ENCODE peak calls at places on chromosomes 5 and 9, in six cellular contexts. J is A549, E is hepatocyte, C is suprapubic skin, L is osteoblast, K is fibroblast of lung. G is an unnamed sample.

GRCh38 chr9:135907006-135907434 is 326 bp downstream of the CAMSAP1 start:
- DNase-seq in C (no peak), E (no peak), L (peak), J (no peak), K (no peak), G (no peak)

GRCh38 chr9:128702949-128703615 is 779 bp downstream of the PKN3 start:
- DNase-seq in L (peak), J (peak), E (no peak), C (no peak), K (no peak), G (no peak)

GRCh38 chr5:67887648-67888047 is 327.9 kb upstream of the PIK3R1 start:
- DNase-seq in C (no peak), E (no peak), J (no peak), L (no peak), K (no peak), G (no peak)

GRCh38 chr5:102451082-102451481 is 47.7 kb downstream of the SLCO6A1 start:
- DNase-seq in C (no peak), E (no peak), L (no peak), J (no peak), K (no peak), G (no peak)

GRCh38 chr5:111099058-111099778 is 7.1 kb downstream of the WDR36 start:
- DNase-seq in C (no peak), K (peak), J (no peak), L (no peak), E (no peak), G (no peak)

GRCh38 chr5:52915176-52915875 is 73.8 kb upstream of the ITGA2 start:
- DNase-seq in J (peak), E (peak), K (peak), L (peak), C (no peak), G (peak)

GRCh38 chr9:132769895-132770774 is 99.9 kb downstream of the GTF3C4 start:
- DNase-seq in E (peak), C (peak), J (peak), K (peak), L (peak), G (peak)

GRCh38 chr9:70258692-70259511 is at the start of gene SMC5:
- DNase-seq in C (peak), K (peak), E (peak), J (peak), L (peak), G (peak)

GRCh38 chr9:72322259-72322658 is 42.7 kb downstream of the ZFAND5 start:
- DNase-seq in K (no peak), J (no peak), L (no peak), E (no peak), C (no peak), G (no peak)

GRCh38 chr5:75610201-75610600 is 1.1 kb upstream of the ANKDD1B start:
- DNase-seq in J (no peak), L (no peak), E (no peak), K (no peak), C (no peak), G (no peak)

GRCh38 chr5:75734913-75735789 is 17.9 kb upstream of the POC5 start:
- DNase-seq in J (peak), K (no peak), C (no peak), E (peak), L (peak), G (peak)

GRCh38 chr9:89817186-89817960 is 212.6 kb downstream of the GADD45G start:
- DNase-seq in E (peak), L (peak), C (no peak), K (no peak), J (no peak), G (no peak)

GRCh38 chr5:80837679-80838078 is 122.5 kb upstream of the RASGRF2 start:
- DNase-seq in K (no peak), L (no peak), J (no peak), E (no peak), C (no peak), G (no peak)

GRCh38 chr5:64594601-64595518 is 89.0 kb downstream of the RGS7BP start:
- DNase-seq in L (no peak), C (no peak), K (peak), E (peak), J (peak), G (no peak)

GRCh38 chr5:141234109-141234508 is 11.0 kb downstream of the PCDHB14 start:
- DNase-seq in L (no peak), J (no peak), E (no peak), C (no peak), K (peak), G (no peak)

GRCh38 chr5:35159370-35159742 is 70.9 kb downstream of the PRLR start:
- DNase-seq in K (peak), L (no peak), E (peak), J (no peak), C (no peak), G (peak)

GRCh38 chr9:83061036-83061435 is 1.9 kb downstream of the RASEF start:
- DNase-seq in L (peak), K (no peak), C (no peak), J (peak), E (peak), G (no peak)

GRCh38 chr5:139696894-139697658 is 48.9 kb downstream of the CXXC5 start:
- DNase-seq in L (peak), E (peak), C (no peak), K (peak), J (no peak), G (peak)

GRCh38 chr9:127915801-127916664 is 808 bp downstream of the ST6GALNAC4 start:
- DNase-seq in K (no peak), E (no peak), J (no peak), C (no peak), L (peak), G (no peak)

GRCh38 chr5:90642706-90643229 is 84.2 kb downstream of the ADGRV1 start:
- DNase-seq in J (no peak), K (no peak), C (no peak), L (no peak), E (no peak), G (no peak)

GRCh38 chr9:6931913-6932312 is 174.1 kb downstream of the KDM4C start:
- DNase-seq in K (peak), J (no peak), E (peak), C (no peak), L (peak), G (peak)

GRCh38 chr9:93111371-93112115 is 15.5 kb downstream of the CARD19 start:
- DNase-seq in C (peak), K (peak), L (peak), J (no peak), E (no peak), G (peak)

GRCh38 chr5:67089200-67089725 is 107.3 kb downstream of the CD180 start:
- DNase-seq in C (no peak), E (no peak), L (peak), K (peak), J (no peak), G (no peak)

GRCh38 chr5:171862624-171863023 is 77.0 kb downstream of the SMIM23 start:
- DNase-seq in L (no peak), K (no peak), C (no peak), E (no peak), J (no peak), G (no peak)

GRCh38 chr9:89773170-89773569 is 168.4 kb downstream of the GADD45G start:
- DNase-seq in K (no peak), L (no peak), E (no peak), C (no peak), J (no peak), G (no peak)

GRCh38 chr9:118003240-118003639 is 299.0 kb downstream of the TLR4 start:
- DNase-seq in E (no peak), C (no peak), K (no peak), J (no peak), L (no peak), G (no peak)

GRCh38 chr5:142568271-142568995 is 117.5 kb downstream of the FGF1 start:
- DNase-seq in L (peak), C (no peak), K (no peak), E (peak), J (no peak), G (peak)

GRCh38 chr9:114003756-114004155 is 74.3 kb downstream of the AMBP start:
- DNase-seq in J (no peak), K (no peak), L (no peak), E (no peak), C (no peak), G (no peak)

GRCh38 chr9:110583237-110583636 is 3.7 kb upstream of the SVEP1 start:
- DNase-seq in J (no peak), L (peak), E (no peak), C (no peak), K (peak), G (peak)

GRCh38 chr9:99873943-99874584 is 32.4 kb upstream of the STX17 start:
- DNase-seq in C (no peak), L (no peak), K (peak), J (no peak), E (no peak), G (no peak)

GRCh38 chr5:17305024-17305423 is 87.6 kb downstream of the BASP1 start:
- DNase-seq in J (peak), E (peak), C (no peak), L (no peak), K (peak), G (peak)

GRCh38 chr9:110578896-110579752 is at the start of gene SVEP1:
- DNase-seq in C (no peak), J (peak), L (peak), K (peak), E (peak), G (peak)

GRCh38 chr9:87541663-87542062 is 44.0 kb downstream of the DAPK1 start:
- DNase-seq in C (no peak), K (no peak), L (no peak), E (no peak), J (no peak), G (no peak)

GRCh38 chr9:68530618-68531017 is 10.1 kb downstream of the TMEM252 start:
- DNase-seq in E (peak), C (no peak), K (peak), L (no peak), J (no peak), G (peak)

GRCh38 chr9:95505072-95505471 is 11.7 kb downstream of the PTCH1 start:
- DNase-seq in K (no peak), E (no peak), C (no peak), L (no peak), J (no peak), G (no peak)

GRCh38 chr9:95503369-95503768 is 13.4 kb downstream of the PTCH1 start:
- DNase-seq in J (no peak), K (no peak), L (peak), C (no peak), E (no peak), G (no peak)

GRCh38 chr9:95506438-95506691 is 10.4 kb downstream of the PTCH1 start:
- DNase-seq in E (peak), L (peak), C (no peak), J (peak), K (peak), G (no peak)

GRCh38 chr9:95505676-95506437 is 10.9 kb downstream of the PTCH1 start:
- DNase-seq in K (peak), E (peak), L (peak), J (peak), C (no peak), G (no peak)

GRCh38 chr9:95504053-95504963 is 12.5 kb downstream of the PTCH1 start:
- DNase-seq in E (peak), L (peak), J (peak), K (peak), C (no peak), G (no peak)
- H3K4me3 ChIP-seq in E (peak), L (no peak), J (peak), K (peak), C (peak), G (no peak)

GRCh38 chr9:136949817-136950655 is 2.0 kb upstream of the LCN12 start:
- DNase-seq in C (peak), E (peak), L (peak), J (peak), K (peak), G (peak)
- TF ChIP-seq CTCF in C (no peak), E (no peak), L (no peak), J (no peak), K (no peak), G (no peak)

GRCh38 chr5:178115835-178116405 is 2.6 kb downstream of the N4BP3 start:
- DNase-seq in J (no peak), C (no peak), E (no peak), L (peak), K (no peak), G (no peak)

GRCh38 chr5:178117911-178118310 is 4.6 kb downstream of the N4BP3 start:
- DNase-seq in K (no peak), L (peak), C (no peak), J (no peak), E (no peak), G (no peak)

GRCh38 chr5:178116406-178116885 is 3.1 kb downstream of the N4BP3 start:
- DNase-seq in L (peak), J (no peak), E (no peak), K (no peak), C (no peak), G (no peak)

GRCh38 chr5:178119915-178120660 is 6.8 kb downstream of the N4BP3 start:
- DNase-seq in K (no peak), E (no peak), J (no peak), L (peak), C (no peak), G (no peak)

DNA sequence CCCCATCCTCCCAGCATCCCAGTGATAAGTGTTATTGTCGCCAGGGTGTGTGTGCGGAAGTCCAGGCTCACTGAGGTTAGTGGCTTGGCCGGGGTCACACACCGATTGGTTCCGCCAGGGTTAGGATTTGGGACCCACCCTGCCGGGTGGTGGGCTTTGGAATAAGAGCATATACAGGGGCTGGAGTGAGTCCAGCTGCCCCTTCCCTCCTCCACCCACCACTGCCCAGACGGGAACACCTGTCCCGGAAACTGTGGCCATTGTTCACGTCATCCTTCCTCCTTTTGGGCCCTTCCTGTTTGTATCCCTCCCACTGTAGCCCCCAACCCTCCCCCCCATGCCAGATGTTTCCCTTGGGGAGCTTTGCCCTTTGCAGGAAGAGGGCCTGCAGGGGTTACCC is 5.0 kb downstream of the N4BP3 start:
- DNase-seq in K (no peak), C (no peak), J (no peak), L (no peak), E (no peak), G (no peak)
- H3K27ac ChIP-seq in K (no peak), C (no peak), J (no peak), L (no peak), E (no peak), G (no peak)

DNA sequence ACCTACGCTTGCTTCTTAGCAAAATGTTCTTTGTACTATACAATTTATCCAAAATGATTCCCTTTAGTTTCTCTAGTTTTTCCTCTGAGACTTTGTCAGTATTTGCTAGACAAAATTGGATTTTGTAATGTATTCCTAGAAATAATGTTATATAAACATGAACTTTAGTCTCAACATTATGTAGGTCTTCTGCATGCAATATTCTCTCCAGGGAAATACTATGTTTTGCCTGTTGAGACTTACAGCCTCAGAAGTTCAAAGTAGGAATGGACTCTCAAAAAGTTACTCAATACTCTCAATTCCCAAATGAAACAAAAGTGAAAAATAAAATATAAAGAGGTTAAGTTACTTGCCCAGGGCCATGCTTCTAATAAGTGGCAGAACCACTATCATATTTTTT is 24.8 kb upstream of the SMC2 start:
- DNase-seq in J (no peak), K (peak), E (no peak), C (no peak), L (no peak), G (no peak)
- H3K4me3 ChIP-seq in J (no peak), K (no peak), E (no peak), C (no peak), L (no peak), G (no peak)

DNA sequence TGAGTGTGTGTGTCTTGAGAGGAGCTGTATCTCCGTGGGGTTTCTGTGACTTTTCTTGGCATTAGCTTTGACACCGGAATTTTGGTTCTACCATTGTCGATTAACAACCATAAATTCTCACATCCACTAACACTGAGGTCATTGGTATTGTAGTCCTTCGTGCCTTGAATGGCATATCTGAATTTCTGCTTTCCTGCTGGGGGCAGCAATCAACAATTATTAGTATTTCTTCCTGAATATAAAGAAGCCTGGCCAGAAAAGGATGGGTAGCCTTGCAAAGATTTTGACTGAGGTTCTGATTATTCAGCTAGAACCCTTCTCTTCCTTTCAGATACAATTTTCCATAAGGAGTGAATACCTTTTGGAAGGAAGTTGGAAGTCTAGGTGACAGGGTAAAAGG is 33.5 kb upstream of the SHOC1 start:
- DNase-seq in K (peak), E (no peak), J (no peak), C (no peak), L (no peak), G (no peak)
- TF ChIP-seq CTCF in K (no peak), E (no peak), J (no peak), C (no peak), L (peak), G (peak)

G was measured in brain microvascular endothelial cell.